ENCODE peak calls at places on chromosomes 6 and 20, in four cellular contexts. C, N, H and T are unnamed samples. For H3K27me3, the result is how much of the 10 kb centered on the place peaks cover.

GRCh38 chr20:38165089-38165965 is at the start of gene TGM2:
- DNase-seq in C (peak), H (peak), N (no peak), T (no peak)

GRCh38 chr6:130560231-130560630 is 194.4 kb downstream of the TMEM200A start:
- DNase-seq in H (no peak), N (no peak), C (no peak), T (no peak)

GRCh38 chr20:52321396-52321795 is 129.8 kb upstream of the ZFP64 start:
- DNase-seq in H (no peak), C (no peak), N (no peak), T (no peak)

GRCh38 chr6:12586696-12587095 is 129.9 kb upstream of the PHACTR1 start:
- DNase-seq in H (no peak), C (no peak), N (no peak), T (no peak)

GRCh38 chr6:153412519-153412918 is 281.4 kb upstream of the RGS17 start:
- DNase-seq in N (no peak), H (no peak), C (no peak), T (no peak)

GRCh38 chr6:9116026-9116425 is 680.7 kb upstream of the SLC35B3 start:
- DNase-seq in H (no peak), N (no peak), C (no peak), T (peak)

GRCh38 chr20:61655591-61655990 is 403.5 kb downstream of the CDH4 start:
- DNase-seq in N (no peak), H (no peak), C (no peak), T (no peak)

GRCh38 chr6:52109073-52109635 is 21.7 kb upstream of the PKHD1 start:
- DNase-seq in C (no peak), N (no peak), H (no peak), T (no peak)

GRCh38 chr20:48986899-48987298 is 59.2 kb upstream of the CSE1L start:
- DNase-seq in H (no peak), N (no peak), C (no peak), T (no peak)
- TF ChIP-seq CTCF in H (peak), N (peak), C (no peak), T (peak)

DNA sequence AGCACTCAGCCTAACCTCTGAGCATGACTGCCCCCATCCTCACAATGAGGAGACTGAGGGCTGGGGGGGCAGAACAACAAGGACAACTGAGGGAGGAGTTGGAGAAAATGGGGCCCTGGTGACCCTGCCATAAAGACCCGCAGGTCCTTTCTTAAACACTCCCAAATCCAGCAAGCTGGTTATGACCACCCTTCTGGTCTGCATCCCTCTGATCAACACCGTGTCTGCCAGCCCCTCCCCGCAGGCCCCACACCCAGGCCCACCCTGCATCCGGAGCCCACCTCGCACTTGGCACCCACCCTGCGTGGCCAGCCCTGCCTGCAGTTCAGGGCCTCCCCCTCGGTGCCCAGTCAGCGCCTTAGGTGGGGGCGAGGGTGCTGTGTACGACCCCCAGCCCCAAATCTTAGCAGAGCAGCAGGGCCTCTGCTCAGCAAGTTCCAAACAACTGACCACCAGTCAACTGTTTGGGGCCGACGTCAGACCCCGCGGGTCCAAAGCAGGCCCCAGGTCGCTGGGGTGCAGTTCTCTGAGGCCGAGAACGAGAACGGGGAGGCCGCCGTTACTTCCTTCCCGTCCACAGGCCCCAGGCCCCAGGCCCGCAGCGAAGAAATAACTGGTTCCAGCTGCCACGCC is 1.2 kb downstream of the ACSS1 start:
- DNase-seq in N (no peak), H (no peak), C (peak), T (no peak)
- H3K27me3 ChIP-seq in N (under half), H (under half), C (under half), T (under half)

GRCh38 chr20:57878803-57879424 is 169.1 kb upstream of the PMEPA1 start:
- DNase-seq in N (no peak), H (no peak), C (no peak), T (no peak)

GRCh38 chr20:57880155-57880648 is 170.4 kb upstream of the PMEPA1 start:
- DNase-seq in N (no peak), H (no peak), C (no peak), T (peak)

GRCh38 chr20:57877995-57878394 is 168.2 kb upstream of the PMEPA1 start:
- DNase-seq in N (no peak), C (no peak), H (no peak), T (no peak)

GRCh38 chr20:57881466-57882405 is 171.9 kb upstream of the PMEPA1 start:
- DNase-seq in H (no peak), N (no peak), C (no peak), T (no peak)

DNA sequence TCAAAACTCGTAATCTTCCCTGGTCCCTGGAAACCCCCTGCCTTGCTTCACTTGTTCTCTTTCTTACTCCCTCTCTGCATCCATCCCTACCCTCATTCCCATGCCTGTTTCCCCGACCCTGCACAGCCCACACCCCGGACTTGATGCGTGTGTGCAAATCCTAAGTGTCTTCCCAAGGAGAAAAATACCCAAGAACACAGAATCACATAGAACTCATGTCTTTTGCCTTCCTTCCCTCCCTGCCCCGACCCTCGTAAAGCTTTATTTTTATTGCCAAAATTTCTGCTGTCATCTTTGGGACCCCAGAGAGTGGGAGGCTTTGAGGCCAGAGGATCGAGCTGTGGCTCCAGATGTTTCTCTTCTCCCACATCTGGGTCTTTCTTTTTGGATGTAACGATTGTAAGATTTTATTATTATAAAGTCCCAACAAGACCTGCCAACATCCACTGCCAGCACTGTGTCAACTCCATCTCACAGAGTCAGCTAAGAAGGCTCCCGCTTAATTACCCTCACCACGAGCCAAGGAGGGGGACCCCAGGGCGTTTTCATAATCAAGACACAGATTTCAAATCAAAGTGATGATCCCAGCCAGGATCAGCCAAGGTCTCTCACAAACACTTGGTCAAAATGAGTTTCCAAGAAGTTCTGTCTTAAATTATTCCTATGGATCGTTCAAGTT is 169.8 kb upstream of the PMEPA1 start:
- DNase-seq in N (no peak), C (no peak), H (no peak), T (no peak)
- H3K4me3 ChIP-seq in N (no peak), C (no peak), H (no peak), T (no peak)

DNA sequence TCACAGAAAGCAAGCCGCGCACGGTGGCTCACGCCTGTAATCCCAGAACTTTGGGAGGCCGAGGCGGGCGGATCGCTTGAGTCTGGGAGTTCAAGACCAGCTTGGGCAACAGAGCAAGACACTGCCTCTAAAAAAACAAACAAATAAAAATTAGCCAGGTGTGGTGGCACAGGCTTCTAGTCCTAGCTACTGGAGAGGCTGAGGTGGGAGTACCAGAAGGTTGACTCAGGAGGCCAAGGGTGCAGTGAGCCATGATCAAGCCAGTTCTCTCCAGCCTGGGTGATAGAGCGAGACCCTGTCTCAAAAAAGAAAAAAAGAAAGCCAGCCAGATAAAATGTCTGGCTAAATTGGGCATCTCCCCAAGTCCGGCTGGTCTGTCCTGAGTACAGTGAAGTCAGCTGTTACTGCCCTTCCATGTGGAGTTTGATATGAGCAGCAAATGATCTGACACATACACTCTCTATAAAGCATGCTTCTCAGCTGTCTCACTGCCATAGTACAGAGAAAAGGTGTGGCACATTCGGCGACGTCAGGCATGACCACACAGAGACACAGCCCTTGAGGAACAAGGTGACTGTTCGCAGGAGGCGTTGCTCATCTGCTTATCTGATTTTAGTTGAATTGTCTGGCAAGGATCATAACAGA is 13.0 kb downstream of the CD83 start:
- DNase-seq in H (no peak), N (no peak), C (no peak), T (no peak)
- TF ChIP-seq CTCF in H (no peak), N (no peak), C (no peak), T (no peak)

DNA sequence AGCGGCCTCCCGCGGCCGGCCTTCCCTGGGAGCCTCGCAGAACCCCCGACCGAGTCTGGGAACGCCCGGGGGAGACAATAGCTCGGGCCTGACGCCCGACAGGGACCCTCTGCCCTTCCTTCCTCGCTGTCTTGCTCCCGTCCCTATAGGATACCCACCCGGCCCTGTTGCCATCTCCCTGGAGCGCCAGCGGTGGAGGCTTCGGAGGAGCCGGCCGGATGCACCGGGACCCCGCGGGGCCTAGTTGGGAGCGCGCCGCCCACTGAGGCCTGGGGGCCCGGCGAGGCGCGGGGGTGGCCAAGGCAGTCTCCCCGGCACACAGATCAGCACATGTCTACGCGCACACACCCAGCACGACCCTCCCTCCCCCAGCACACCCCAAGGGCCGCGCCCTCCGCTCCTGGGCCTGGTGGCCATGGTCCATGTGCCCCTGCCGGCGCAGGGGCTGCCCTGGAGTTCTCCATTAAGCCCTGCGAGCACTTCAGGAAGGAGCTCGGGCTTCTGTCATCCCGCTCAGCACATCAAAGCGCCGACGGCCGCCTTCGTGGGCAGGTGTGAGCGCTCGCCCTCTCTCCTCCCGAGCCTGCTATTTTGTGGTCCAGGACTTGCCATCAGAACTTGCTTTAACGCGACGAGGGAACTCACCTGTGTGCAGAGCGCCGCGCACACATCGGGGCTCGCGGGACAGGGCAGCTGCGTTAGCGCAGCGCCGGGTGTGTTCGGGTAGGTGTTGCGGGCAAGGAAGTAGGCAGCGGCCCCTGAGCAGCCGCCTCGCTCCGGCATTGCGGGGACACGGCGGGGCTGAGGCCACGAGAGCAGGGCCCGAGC is 3.7 kb downstream of the FOXF2 start:
- DNase-seq in C (no peak), N (no peak), H (no peak), T (no peak)
- H3K27me3 ChIP-seq in C (under half), N (under half), H (half or more), T (under half)

DNA sequence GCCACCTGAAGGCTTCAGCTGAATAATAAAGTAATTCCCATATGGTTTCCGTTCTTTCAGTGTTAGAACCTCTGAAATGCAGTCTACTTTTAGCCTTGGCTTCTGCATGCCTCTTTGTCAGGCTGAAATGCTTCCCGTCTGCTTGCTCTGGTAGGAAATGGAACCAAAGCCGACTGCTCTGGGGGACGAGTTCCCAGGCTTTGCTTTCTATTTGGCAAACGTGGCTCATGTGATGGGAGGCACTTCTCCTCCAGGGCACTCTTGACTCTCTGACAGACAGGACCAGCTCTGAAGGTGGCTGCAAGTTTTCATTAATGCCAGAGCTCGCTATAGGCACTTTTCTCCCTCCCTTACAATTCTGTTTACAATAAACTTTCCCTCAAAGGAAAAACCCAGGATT is 225.2 kb downstream of the PRL start:
- DNase-seq in H (no peak), C (peak), N (no peak), T (no peak)
- H3K4me3 ChIP-seq in H (peak), C (no peak), N (no peak), T (no peak)

DNA sequence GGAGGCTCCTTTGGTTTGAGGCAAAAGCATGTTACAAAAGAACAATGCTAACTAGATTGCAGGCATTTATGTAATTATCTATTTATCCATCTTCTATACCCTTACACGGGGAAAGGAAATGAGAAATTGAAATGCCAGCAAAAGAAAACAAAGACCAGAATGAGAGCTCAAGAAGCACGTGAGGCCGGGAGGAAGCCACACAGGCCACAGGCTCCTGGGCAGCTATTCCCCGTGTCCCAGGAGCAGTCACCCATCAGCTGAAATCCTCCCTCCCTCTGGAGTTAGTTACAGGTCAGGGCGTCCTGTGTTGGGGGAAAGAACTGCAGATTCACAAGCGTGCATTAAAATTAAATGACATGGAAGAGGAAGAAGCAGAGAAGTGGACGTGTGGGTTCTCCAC is 64.7 kb upstream of the RPS6KA2 start:
- DNase-seq in C (no peak), H (no peak), N (no peak), T (no peak)
- TF ChIP-seq CTCF in C (no peak), H (no peak), N (no peak), T (no peak)

GRCh38 chr6:154510144-154510905 is at the start of gene CNKSR3:
- DNase-seq in H (peak), C (peak), N (peak), T (peak)

GRCh38 chr6:154513601-154514320 is 3.3 kb upstream of the CNKSR3 start:
- DNase-seq in H (no peak), N (no peak), C (no peak), T (no peak)

GRCh38 chr6:154512214-154512613 is 1.7 kb upstream of the CNKSR3 start:
- DNase-seq in C (no peak), H (no peak), N (no peak), T (no peak)

GRCh38 chr6:154509421-154510143 is 903 bp downstream of the CNKSR3 start:
- DNase-seq in N (no peak), H (peak), C (peak), T (no peak)

GRCh38 chr6:154511735-154512097 is 1.2 kb upstream of the CNKSR3 start:
- DNase-seq in C (no peak), H (no peak), N (no peak), T (no peak)
- H3K27me3 ChIP-seq in C (under half), H (under half), N (under half), T (under half)

GRCh38 chr6:157073596-157073995 is 249.7 kb downstream of the TMEM242 start:
- DNase-seq in H (no peak), N (no peak), C (no peak), T (no peak)

GRCh38 chr6:157077251-157077650 is 246.1 kb downstream of the TMEM242 start:
- DNase-seq in C (no peak), N (no peak), H (no peak), T (no peak)

GRCh38 chr6:157076427-157076774 is 246.9 kb downstream of the TMEM242 start:
- DNase-seq in C (no peak), H (no peak), N (no peak), T (no peak)

GRCh38 chr6:157075549-157076426 is 247.5 kb downstream of the TMEM242 start:
- DNase-seq in H (no peak), N (peak), C (no peak), T (no peak)

DNA sequence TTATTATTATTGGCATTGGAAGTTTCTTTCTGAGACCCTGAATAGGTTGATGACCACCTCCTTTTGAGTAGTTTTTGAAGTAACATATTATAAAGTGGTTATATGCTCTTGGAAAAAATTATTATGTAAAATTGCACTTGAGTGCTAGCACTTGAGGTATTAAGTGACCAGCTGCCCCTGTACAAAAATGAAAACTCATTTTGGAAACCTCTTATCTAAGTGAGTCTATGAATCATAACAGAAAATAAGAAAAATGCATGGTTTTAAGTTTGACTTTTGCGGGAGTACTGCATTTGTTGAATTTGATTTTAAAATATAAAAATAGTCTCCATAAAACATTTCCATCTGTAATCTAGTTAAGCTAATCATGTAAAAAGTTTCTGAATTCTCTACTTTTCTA is 248.3 kb downstream of the TMEM242 start:
- DNase-seq in H (no peak), N (no peak), C (no peak), T (no peak)
- H3K4me3 ChIP-seq in H (no peak), N (no peak), C (no peak), T (no peak)

GRCh38 chr6:6604566-6604965 is 16.0 kb downstream of the LY86 start:
- DNase-seq in C (no peak), H (no peak), N (no peak), T (no peak)

GRCh38 chr6:6604015-6604414 is 15.5 kb downstream of the LY86 start:
- DNase-seq in H (no peak), C (no peak), N (no peak), T (no peak)

GRCh38 chr6:6603317-6603716 is 14.8 kb downstream of the LY86 start:
- DNase-seq in C (no peak), N (no peak), H (no peak), T (no peak)

GRCh38 chr6:6610031-6610591 is 21.6 kb downstream of the LY86 start:
- DNase-seq in H (no peak), N (no peak), C (no peak), T (no peak)

DNA sequence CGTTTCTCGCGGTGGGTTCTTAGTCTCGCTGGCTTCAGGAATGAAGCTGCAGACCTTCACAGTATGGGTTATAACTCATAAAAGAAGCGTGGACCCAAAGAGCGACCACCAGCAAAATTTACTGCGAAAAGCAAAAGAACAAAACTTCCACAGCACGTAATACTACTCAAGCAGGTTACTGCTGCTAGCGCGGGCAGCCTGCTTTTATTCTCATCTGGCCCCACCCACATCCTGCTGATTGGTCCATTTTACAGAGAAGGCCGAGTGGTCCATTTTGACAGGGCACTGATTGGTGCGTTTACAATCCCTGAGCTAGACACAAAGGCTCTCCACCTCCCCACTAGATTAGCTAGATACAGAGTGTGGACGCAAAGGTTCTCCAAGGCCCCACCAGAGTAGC is 17.4 kb downstream of the LY86 start:
- DNase-seq in N (no peak), H (no peak), C (no peak), T (no peak)
- TF ChIP-seq CTCF in N (no peak), H (no peak), C (no peak), T (no peak)